ENCODE peak calls at places on chromosome 11, in nine cellular contexts. Y, Q, T, X, N, V, O, Z and U are unnamed samples.

GRCh38 chr11:117564321-117564720 is 232.7 kb downstream of the DSCAML1 start:
- DNase-seq in N (no peak), T (no peak), Z (no peak), O (no peak), Y (no peak), Q (peak), X (no peak), V (no peak), U (no peak)

GRCh38 chr11:102114032-102114431 is 3.8 kb downstream of the YAP1 start:
- DNase-seq in X (no peak), N (no peak), T (no peak), Y (peak), Z (no peak), Q (no peak), V (no peak), O (no peak), U (no peak)

GRCh38 chr11:10856689-10857603 is 907 bp downstream of the ZBED5 start:
- DNase-seq in O (peak), V (peak), X (no peak), T (peak), Q (no peak), Z (peak), Y (peak), N (peak), U (no peak)

GRCh38 chr11:12223771-12224536 is 113.6 kb downstream of the MICAL2 start:
- DNase-seq in T (no peak), V (no peak), O (peak), N (no peak), X (no peak), Y (no peak), Q (no peak), Z (peak), U (no peak)

GRCh38 chr11:61028135-61028729 is 56.8 kb downstream of the CD6 start:
- DNase-seq in O (no peak), N (no peak), Z (no peak), V (no peak), Q (no peak), X (no peak), Y (peak), T (peak), U (no peak)

GRCh38 chr11:128555606-128556005 is 31.8 kb downstream of the ETS1 start:
- DNase-seq in Q (no peak), Z (no peak), T (no peak), V (peak), O (peak), N (no peak), X (peak), Y (peak), U (no peak)

GRCh38 chr11:108887436-108888238 is 222.8 kb downstream of the DDX10 start:
- DNase-seq in O (no peak), T (no peak), X (no peak), V (no peak), Y (no peak), Z (no peak), N (no peak), Q (no peak), U (no peak)

GRCh38 chr11:47869548-47870393 is 21.6 kb upstream of the NUP160 start:
- DNase-seq in O (no peak), Z (no peak), Y (no peak), V (peak), X (peak), T (no peak), N (no peak), Q (no peak), U (no peak)

GRCh38 chr11:82233211-82233610 is 500.5 kb downstream of the FAM181B start:
- DNase-seq in T (no peak), N (no peak), X (no peak), V (no peak), Y (no peak), Q (no peak), O (no peak), Z (no peak), U (no peak)

GRCh38 chr11:326592-326841 is 5.9 kb upstream of the IFITM3 start:
- DNase-seq in V (no peak), Q (no peak), X (no peak), Z (no peak), Y (no peak), O (no peak), N (no peak), T (no peak), U (no peak)

GRCh38 chr11:64743591-64744543 is at the start of gene RASGRP2:
- DNase-seq in O (no peak), X (no peak), N (peak), Y (no peak), T (peak), Z (peak), V (no peak), Q (peak), U (no peak)

GRCh38 chr11:84524422-84525051 is 1102.6 kb downstream of the DLG2 start:
- DNase-seq in N (peak), O (peak), T (peak), V (peak), Q (no peak), X (no peak), Z (no peak), Y (peak), U (no peak)

GRCh38 chr11:36273110-36273509 is 16.1 kb downstream of the COMMD9 start:
- DNase-seq in O (peak), V (no peak), X (no peak), Y (no peak), N (no peak), Q (no peak), T (no peak), Z (no peak), U (no peak)

GRCh38 chr11:70511345-70511744 is 113.0 kb downstream of the CTTN start:
- DNase-seq in N (no peak), Q (no peak), V (no peak), O (no peak), X (no peak), Z (no peak), Y (no peak), T (no peak), U (no peak)

GRCh38 chr11:29272019-29272654 is 744.7 kb downstream of the KCNA4 start:
- DNase-seq in O (peak), X (peak), N (no peak), Q (no peak), Y (peak), T (no peak), Z (no peak), V (peak), U (no peak)
- TF ChIP-seq CTCF in O (peak), X (peak), N (no peak), Q (no peak), Y (peak), T (no peak), Z (no peak), V (peak), U (peak)

GRCh38 chr11:103928040-103928555 is 108.3 kb upstream of the DDI1 start:
- DNase-seq in X (no peak), N (no peak), T (no peak), Z (no peak), Q (no peak), O (no peak), V (no peak), Y (no peak), U (no peak)

GRCh38 chr11:103929168-103929903 is 107.1 kb upstream of the DDI1 start:
- DNase-seq in Q (no peak), T (peak), Z (no peak), V (no peak), O (no peak), X (no peak), N (peak), Y (no peak), U (no peak)

GRCh38 chr11:103924166-103925013 is 112.0 kb upstream of the DDI1 start:
- DNase-seq in Z (no peak), N (no peak), Q (no peak), X (no peak), T (no peak), Y (no peak), V (no peak), O (no peak), U (no peak)

GRCh38 chr11:103926990-103927389 is 109.5 kb upstream of the DDI1 start:
- DNase-seq in T (no peak), N (no peak), V (no peak), Q (no peak), Z (no peak), X (no peak), O (no peak), Y (no peak), U (no peak)

DNA sequence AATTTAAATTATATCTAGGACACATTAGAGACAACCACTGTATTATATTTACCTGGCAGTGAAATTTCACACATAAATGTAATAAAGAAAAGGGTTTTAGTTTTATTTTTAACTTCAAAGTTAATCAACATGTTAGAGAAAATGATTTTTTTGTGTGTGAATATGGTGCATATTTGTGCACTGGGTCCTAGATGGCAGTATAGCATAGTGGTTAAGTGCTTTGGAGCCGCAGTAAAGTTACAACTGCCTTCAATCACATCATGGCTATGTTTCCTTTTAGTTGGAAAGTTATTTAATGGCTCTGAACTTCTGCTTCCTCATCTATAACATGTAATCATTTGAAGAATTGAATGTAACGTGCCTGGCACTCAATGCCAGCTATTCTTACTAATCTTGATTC is 108.9 kb upstream of the DDI1 start:
- DNase-seq in Z (no peak), Q (no peak), X (no peak), T (no peak), N (peak), V (peak), Y (peak), O (peak), U (no peak)
- TF ChIP-seq CTCF in Z (no peak), Q (peak), X (peak), T (peak), N (peak), V (peak), Y (peak), O (peak), U (peak)

GRCh38 chr11:130653838-130654601 is 205.6 kb downstream of the ADAMTS15 start:
- DNase-seq in Q (peak), V (no peak), Y (peak), N (no peak), X (no peak), T (no peak), O (peak), Z (peak), U (no peak)
- TF ChIP-seq CTCF in Q (no peak), V (no peak), Y (no peak), N (no peak), X (no peak), T (no peak), O (no peak), Z (no peak), U (no peak)

DNA sequence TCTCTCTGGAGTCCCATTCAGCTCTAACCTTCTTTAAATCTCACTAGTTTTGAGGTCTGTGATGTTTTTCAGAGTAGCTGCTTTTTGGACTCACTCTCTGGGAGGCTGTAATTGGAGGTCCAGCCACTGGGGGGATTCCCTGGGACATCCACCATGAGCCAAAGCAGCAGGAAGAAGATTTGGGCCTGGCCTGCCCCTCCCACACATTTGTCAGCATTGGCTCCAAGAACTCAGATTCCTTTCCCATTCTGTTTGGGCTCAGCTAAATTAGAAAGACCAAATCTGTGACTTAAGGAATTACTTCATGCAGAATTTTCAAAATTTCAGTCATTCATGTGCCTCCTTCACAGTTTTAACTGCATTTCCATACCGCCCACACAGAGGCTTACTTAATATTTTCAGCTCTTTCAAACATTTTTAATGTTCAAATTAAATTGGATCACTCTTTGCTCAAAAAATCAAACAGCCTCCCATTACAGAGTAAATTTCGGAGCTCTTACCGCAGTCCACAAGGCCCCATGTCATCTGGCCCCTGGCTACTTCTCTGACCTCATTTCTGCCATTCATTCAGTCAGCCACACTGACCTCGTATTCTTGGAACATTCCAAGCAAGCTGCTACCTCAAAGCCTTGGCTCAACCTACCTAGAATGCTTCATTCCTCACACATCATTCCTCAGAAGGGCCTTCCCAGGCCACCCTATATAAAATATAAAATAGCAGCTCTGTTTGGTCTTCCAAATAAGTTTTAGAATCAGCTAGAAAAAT is 54.5 kb upstream of the RRAS2 start:
- DNase-seq in Y (peak), V (peak), Z (no peak), N (no peak), X (no peak), O (peak), T (no peak), Q (no peak), U (peak)
- TF ChIP-seq CTCF in Y (no peak), V (peak), Z (no peak), N (no peak), X (peak), O (peak), T (no peak), Q (peak), U (peak)

GRCh38 chr11:114168086-114168448 is 108.6 kb downstream of the ZBTB16 start:
- DNase-seq in Q (no peak), Y (no peak), X (no peak), N (no peak), T (no peak), V (no peak), Z (no peak), O (no peak), U (no peak)
- TF ChIP-seq CTCF in Q (no peak), Y (no peak), X (no peak), N (no peak), T (no peak), V (no peak), Z (no peak), O (no peak), U (no peak)

GRCh38 chr11:65928667-65929066 is 9.4 kb downstream of the DRAP1 start:
- DNase-seq in O (no peak), N (no peak), Z (no peak), X (no peak), Y (no peak), T (no peak), V (no peak), Q (no peak), U (no peak)

GRCh38 chr11:65932558-65932919 is 12.7 kb upstream of the TSGA10IP start:
- DNase-seq in Z (no peak), V (peak), N (no peak), Q (no peak), O (peak), Y (peak), T (no peak), X (no peak), U (no peak)

GRCh38 chr11:65927904-65928397 is 8.7 kb downstream of the DRAP1 start:
- DNase-seq in Q (no peak), T (peak), V (no peak), O (peak), X (no peak), Z (no peak), N (peak), Y (no peak), U (no peak)

GRCh38 chr11:65934014-65934413 is 11.3 kb upstream of the TSGA10IP start:
- DNase-seq in Y (no peak), V (no peak), X (no peak), N (no peak), Q (no peak), Z (no peak), T (no peak), O (peak), U (no peak)

DNA sequence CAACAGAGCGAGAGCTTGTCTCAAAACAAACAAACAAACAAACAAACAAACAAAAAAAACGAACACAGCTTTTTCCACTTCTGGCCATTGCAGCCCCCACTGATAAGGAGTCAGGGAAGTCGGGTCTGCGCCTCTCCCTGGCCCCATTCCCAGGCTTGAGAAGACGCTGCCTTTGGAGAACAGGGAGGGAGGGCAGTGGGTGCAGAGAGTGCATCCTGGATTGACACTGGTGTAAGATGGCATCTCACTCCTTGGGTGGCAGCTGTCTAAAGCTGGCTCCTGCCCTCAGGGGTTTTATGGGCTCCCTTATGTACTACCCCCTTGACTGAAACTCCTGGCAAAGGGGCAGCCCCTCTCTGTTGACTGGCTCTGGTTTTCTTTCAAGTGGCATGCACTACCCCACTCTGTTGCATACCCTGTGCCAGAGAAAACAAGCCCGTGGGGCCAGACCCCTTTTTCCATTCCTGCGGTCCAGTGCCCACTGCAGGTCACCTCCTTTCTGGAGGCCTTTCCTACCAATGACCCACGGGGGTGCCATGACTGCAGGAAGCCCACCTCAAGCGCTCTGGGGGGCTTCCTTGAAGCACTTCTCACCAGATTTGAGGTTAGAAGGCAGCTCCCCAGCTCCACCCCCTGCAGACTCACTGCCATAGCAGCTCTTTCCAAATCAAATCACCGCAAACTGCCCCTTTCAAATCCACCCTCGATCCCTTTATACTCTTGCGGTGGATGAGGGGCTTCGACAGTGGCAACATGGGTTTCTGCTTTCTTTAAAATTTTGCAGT is 12.7 kb downstream of the DRAP1 start:
- DNase-seq in X (no peak), Y (no peak), V (no peak), O (no peak), Z (no peak), Q (no peak), N (no peak), T (no peak), U (no peak)
- TF ChIP-seq CTCF in X (no peak), Y (no peak), V (no peak), O (no peak), Z (no peak), Q (no peak), N (peak), T (peak), U (no peak)

DNA sequence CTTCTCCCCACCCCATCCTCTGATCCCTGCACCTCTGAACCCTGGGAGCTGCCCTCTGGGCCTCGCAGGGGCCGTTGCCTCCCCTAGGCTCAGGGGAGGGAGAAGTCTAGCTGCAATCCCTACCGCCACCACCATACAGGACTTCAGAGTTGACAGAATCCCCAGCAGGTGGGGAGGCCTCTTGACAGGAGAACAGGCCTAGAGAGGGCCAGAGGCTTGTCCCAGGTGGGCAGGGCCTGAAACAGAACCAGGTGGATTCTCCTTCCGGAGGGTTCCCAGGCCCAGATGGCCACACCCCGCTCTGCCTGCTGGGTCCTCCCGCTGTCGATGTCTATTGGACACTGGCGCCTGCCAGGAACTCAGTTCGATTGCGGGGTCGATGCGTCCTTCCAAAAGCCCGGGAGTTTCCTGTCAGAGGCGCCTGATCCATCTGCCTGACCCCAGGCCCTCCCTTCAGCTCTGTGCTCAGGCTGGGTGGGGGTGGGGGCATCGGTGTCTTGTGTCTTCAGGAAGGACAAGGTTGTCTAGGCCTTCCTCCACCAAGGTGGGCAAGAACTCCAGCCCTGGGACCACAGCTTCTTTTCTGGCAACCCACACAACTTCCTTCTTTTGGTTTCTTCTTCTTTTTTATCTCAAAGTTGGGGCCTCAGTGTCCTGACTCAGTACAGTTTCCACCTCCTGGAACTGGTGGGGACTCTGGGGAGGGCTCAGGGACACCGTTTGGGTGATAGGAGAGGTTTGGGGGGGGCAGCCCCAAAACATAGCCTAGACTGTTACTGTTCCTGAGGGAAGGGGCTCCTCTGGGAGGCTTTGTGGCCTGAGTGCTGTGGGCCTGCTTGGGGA is 6.4 kb downstream of the STARD10 start:
- DNase-seq in Y (no peak), V (no peak), Q (no peak), T (peak), X (no peak), Z (no peak), O (no peak), N (peak), U (no peak)
- TF ChIP-seq CTCF in Y (no peak), V (no peak), Q (peak), T (no peak), X (peak), Z (no peak), O (no peak), N (no peak), U (no peak)

GRCh38 chr11:44654057-44654456 is 72.7 kb upstream of the TSPAN18 start:
- DNase-seq in O (no peak), N (no peak), V (no peak), X (no peak), Y (no peak), Z (no peak), Q (no peak), T (no peak), U (no peak)

GRCh38 chr11:44658451-44658850 is 68.3 kb upstream of the TSPAN18 start:
- DNase-seq in N (peak), Y (no peak), Q (no peak), T (no peak), O (no peak), Z (no peak), X (no peak), V (peak), U (no peak)

GRCh38 chr11:44651535-44652130 is 75.1 kb upstream of the TSPAN18 start:
- DNase-seq in V (no peak), T (no peak), N (no peak), Q (no peak), O (no peak), Y (no peak), X (no peak), Z (no peak), U (no peak)

GRCh38 chr11:44652901-44653644 is 73.7 kb upstream of the TSPAN18 start:
- DNase-seq in V (no peak), Y (no peak), Q (no peak), O (no peak), N (no peak), T (no peak), X (no peak), Z (no peak), U (no peak)

GRCh38 chr11:44654596-44654995 is 72.2 kb upstream of the TSPAN18 start:
- DNase-seq in O (no peak), T (no peak), Q (no peak), X (no peak), Z (no peak), V (no peak), N (no peak), Y (no peak), U (no peak)
- TF ChIP-seq CTCF in O (no peak), T (no peak), Q (no peak), X (no peak), Z (no peak), V (no peak), N (no peak), Y (no peak), U (no peak)